ENCODE peak calls at places on chromosomes 4 and X, in seven cellular contexts. Q is psoas muscle; B is ovary; G is CD8-positive, alpha-beta T cell; O is brain microvascular endothelial cell; E is GM23248; S is fibroblast of the aortic adventitia. I is an unnamed sample.

GRCh38 chr4:142043509-142043908 is 407.1 kb downstream of the IL15 start:
- DNase-seq in O (peak), Q (no peak), E (peak), G (no peak), S (peak), B (no peak), I (no peak)

GRCh38 chr4:96739101-96739500 is 899.2 kb downstream of the PDHA2 start:
- DNase-seq in E (no peak), O (no peak), Q (no peak), B (no peak), S (no peak), G (no peak), I (no peak)

GRCh38 chrX:39331062-39331704 is 529.9 kb downstream of the MID1IP1 start:
- DNase-seq in G (no peak), S (no peak), E (no peak), Q (no peak), O (no peak), B (no peak), I (no peak)

GRCh38 chrX:25344191-25344936 is 328.6 kb upstream of the ARX start:
- DNase-seq in S (no peak), Q (no peak), G (no peak), O (no peak), B (no peak), E (no peak), I (no peak)

GRCh38 chr4:14225683-14226207 is 598.2 kb upstream of the BOD1L1 start:
- DNase-seq in Q (no peak), G (no peak), S (no peak), O (no peak), E (no peak), B (no peak), I (no peak)

GRCh38 chr4:142347241-142347640 is 498.9 kb downstream of the INPP4B start:
- DNase-seq in O (peak), G (no peak), E (peak), S (peak), B (no peak), Q (no peak), I (no peak)

GRCh38 chr4:22416403-22416802 is 99.5 kb downstream of the ADGRA3 start:
- DNase-seq in Q (no peak), O (peak), G (no peak), E (no peak), S (peak), B (no peak), I (no peak)

GRCh38 chrX:68807818-68808217 is 21.0 kb upstream of the EFNB1 start:
- DNase-seq in O (no peak), S (peak), G (no peak), Q (no peak), B (no peak), E (peak), I (no peak)

GRCh38 chrX:100650841-100651240 is 6.8 kb downstream of the SRPX2 start:
- DNase-seq in G (no peak), B (no peak), O (no peak), Q (no peak), E (no peak), S (no peak), I (no peak)

GRCh38 chr4:766152-766515 is 59.8 kb downstream of the CPLX1 start:
- DNase-seq in Q (no peak), B (no peak), S (peak), E (peak), O (peak), G (no peak), I (no peak)

GRCh38 chrX:73215263-73215662 is 612 bp upstream of the NAP1L2 start:
- DNase-seq in O (no peak), E (no peak), Q (no peak), B (no peak), G (no peak), S (no peak), I (no peak)

GRCh38 chrX:119069762-119070161 is 3.0 kb upstream of the CT47C1 start:
- DNase-seq in G (no peak), E (no peak), B (no peak), O (no peak), S (no peak), Q (no peak), I (no peak)

GRCh38 chr4:54098375-54098774 is 1.6 kb upstream of the GSX2 start:
- DNase-seq in B (no peak), E (no peak), G (no peak), O (no peak), Q (no peak), S (no peak), I (no peak)

GRCh38 chr4:38957947-38958346 is 74.3 kb downstream of the TMEM156 start:
- DNase-seq in S (no peak), B (no peak), O (no peak), G (no peak), Q (no peak), E (no peak), I (no peak)

GRCh38 chrX:10110984-10111363 is 45.8 kb upstream of the CLCN4 start:
- DNase-seq in Q (no peak), B (no peak), S (no peak), E (peak), O (no peak), G (peak), I (no peak)

GRCh38 chr4:169103966-169104412 is 93.9 kb upstream of the CBR4 start:
- DNase-seq in B (no peak), G (no peak), E (no peak), O (no peak), S (no peak), Q (no peak), I (peak)

GRCh38 chr4:26028133-26028792 is 114.2 kb downstream of the SMIM20 start:
- DNase-seq in B (no peak), S (no peak), E (no peak), O (no peak), Q (no peak), G (no peak), I (no peak)

GRCh38 chr4:31538877-31539276 is 818.7 kb downstream of the PCDH7 start:
- DNase-seq in G (no peak), B (no peak), S (no peak), O (no peak), Q (no peak), E (no peak), I (no peak)

GRCh38 chr4:131547506-131547981 is 1601.5 kb upstream of the PCDH10 start:
- DNase-seq in Q (no peak), B (no peak), G (no peak), O (no peak), E (no peak), S (no peak), I (no peak)

GRCh38 chrX:107673933-107674479 is 45.7 kb downstream of the PRPS1 start:
- DNase-seq in G (peak), B (peak), S (no peak), O (peak), Q (peak), E (peak), I (peak)

GRCh38 chr4:4995866-4996265 is 23.4 kb downstream of the CYTL1 start:
- DNase-seq in O (no peak), E (peak), B (no peak), Q (no peak), S (peak), G (no peak), I (no peak)

GRCh38 chr4:41209187-41209586 is 5.2 kb downstream of the APBB2 start:
- DNase-seq in G (no peak), B (no peak), E (no peak), O (no peak), S (no peak), Q (no peak), I (peak)

GRCh38 chr4:182533948-182534347 is 290.7 kb downstream of the TENM3 start:
- DNase-seq in G (no peak), S (peak), B (no peak), Q (no peak), E (peak), O (peak), I (no peak)

GRCh38 chr4:38092701-38093100 is 132.5 kb downstream of the PTTG2 start:
- DNase-seq in Q (no peak), E (peak), S (peak), O (peak), G (no peak), B (no peak), I (no peak)

GRCh38 chr4:7557447-7557846 is 122.7 kb upstream of the PSAPL1 start:
- DNase-seq in G (no peak), S (peak), O (peak), Q (no peak), B (no peak), E (peak), I (no peak)

GRCh38 chrX:120568047-120568446 is 7.3 kb upstream of the CUL4B start:
- DNase-seq in G (no peak), E (no peak), B (no peak), Q (no peak), S (no peak), O (no peak), I (no peak)

GRCh38 chr4:40299704-40300336 is 35.3 kb upstream of the CHRNA9 start:
- DNase-seq in O (no peak), Q (no peak), S (no peak), G (no peak), B (no peak), E (peak), I (no peak)

GRCh38 chr4:122996350-122996749 is 74.0 kb upstream of the NUDT6 start:
- DNase-seq in S (no peak), E (no peak), Q (no peak), B (no peak), O (no peak), G (no peak), I (no peak)

GRCh38 chr4:182975806-182976205 is 58.6 kb upstream of the DCTD start:
- DNase-seq in Q (no peak), S (peak), G (no peak), O (peak), B (no peak), E (peak), I (no peak)

GRCh38 chr4:7506119-7506518 is 71.4 kb upstream of the PSAPL1 start:
- DNase-seq in S (no peak), Q (no peak), E (no peak), G (no peak), O (no peak), B (no peak), I (no peak)

GRCh38 chr4:14719053-14719452 is 283.2 kb upstream of the CPEB2 start:
- DNase-seq in E (peak), S (peak), G (no peak), B (no peak), Q (no peak), O (peak), I (no peak)

GRCh38 chrX:23228950-23229448 is 105.7 kb upstream of the PTCHD1 start:
- DNase-seq in O (no peak), S (no peak), Q (no peak), E (no peak), B (no peak), G (no peak), I (peak)

GRCh38 chrX:151896734-151897474 is 15.8 kb upstream of the MAGEA4 start:
- DNase-seq in E (peak), G (no peak), S (peak), Q (no peak), B (no peak), O (peak), I (no peak)

GRCh38 chr4:14096406-14096965 is 469.0 kb upstream of the BOD1L1 start:
- DNase-seq in E (peak), S (peak), O (peak), B (no peak), G (no peak), Q (no peak), I (no peak)

GRCh38 chr4:124090007-124090406 is 622.5 kb downstream of the ANKRD50 start:
- DNase-seq in S (no peak), B (no peak), O (no peak), Q (no peak), E (no peak), G (no peak), I (peak)
- H3K4me3 ChIP-seq in S (no peak), B (no peak), O (no peak), Q (no peak), E (no peak), G (no peak), I (no peak)

GRCh38 chrX:150548684-150549083 is 19.7 kb upstream of the MTM1 start:
- DNase-seq in O (peak), Q (no peak), E (peak), B (no peak), S (peak), G (no peak), I (no peak)

GRCh38 chrX:150546711-150547153 is 21.7 kb upstream of the MTM1 start:
- DNase-seq in G (peak), B (peak), E (peak), S (peak), Q (no peak), O (no peak), I (peak)

GRCh38 chrX:150544835-150545790 is 23.3 kb upstream of the MTM1 start:
- DNase-seq in Q (no peak), S (peak), B (peak), E (no peak), O (no peak), G (no peak), I (peak)

GRCh38 chrX:150548251-150548650 is 20.2 kb upstream of the MTM1 start:
- DNase-seq in S (no peak), Q (no peak), B (no peak), E (no peak), O (no peak), G (no peak), I (peak)

GRCh38 chrX:150547511-150548115 is 20.8 kb upstream of the MTM1 start:
- DNase-seq in E (peak), G (no peak), B (peak), O (peak), Q (peak), S (peak), I (peak)
- H3K4me3 ChIP-seq in E (peak), G (peak), B (peak), O (peak), Q (peak), S (peak), I (no peak)

DNA sequence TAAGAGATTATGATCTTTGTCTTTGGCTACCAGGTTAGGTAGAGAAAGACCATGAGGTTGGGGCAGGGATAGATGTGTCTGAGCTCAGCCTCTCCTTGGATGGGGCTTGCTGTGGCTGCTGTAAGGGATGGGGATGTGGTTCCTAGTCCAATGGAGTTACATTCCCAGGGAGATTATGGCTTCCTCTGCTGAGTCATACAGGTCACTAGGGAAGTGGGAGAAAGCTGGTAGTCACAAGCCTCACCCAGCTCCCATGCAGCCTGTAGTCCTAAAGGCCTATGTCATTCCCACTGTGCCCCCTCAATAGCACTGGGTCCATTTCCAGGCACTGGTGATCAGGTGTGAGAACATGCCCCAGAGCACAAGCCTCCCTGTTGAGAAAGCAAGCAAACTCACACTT is 70.6 kb upstream of the CENPE start:
- DNase-seq in Q (no peak), B (no peak), E (no peak), O (no peak), S (no peak), G (no peak), I (no peak)
- H3K4me3 ChIP-seq in Q (no peak), B (no peak), E (no peak), O (no peak), S (no peak), G (no peak), I (no peak)

GRCh38 chr4:151652841-151653547 is 107.8 kb downstream of the GATB start:
- DNase-seq in G (no peak), S (peak), Q (no peak), E (peak), O (no peak), B (no peak), I (no peak)
- H3K4me3 ChIP-seq in G (no peak), S (no peak), Q (no peak), E (peak), O (no peak), B (no peak), I (no peak)

DNA sequence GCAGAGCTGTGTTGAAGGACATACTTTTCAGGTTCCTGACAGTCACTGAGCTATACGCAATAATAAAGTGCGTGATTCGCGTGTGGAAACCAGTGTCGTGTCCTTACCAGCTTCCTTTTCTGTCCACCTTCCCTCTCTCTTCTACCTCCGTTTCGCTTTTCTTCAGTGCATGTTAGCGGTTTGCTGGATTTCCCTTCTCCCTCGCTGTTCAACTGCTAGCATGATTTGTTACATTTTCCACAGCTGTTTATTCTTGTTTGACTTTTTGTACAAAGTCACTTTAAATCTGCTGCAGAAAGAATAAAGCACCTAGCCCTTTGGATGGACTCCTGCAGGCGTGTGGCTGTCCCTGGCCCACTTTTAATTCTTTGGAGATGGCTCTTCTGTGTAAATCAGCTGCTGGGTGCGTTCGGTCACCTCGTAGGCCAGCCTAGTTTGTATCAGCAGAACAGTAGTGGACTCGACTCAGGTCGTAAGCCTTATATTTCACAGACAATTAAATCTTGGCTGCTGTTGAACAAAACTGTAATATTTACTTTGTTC is 8.9 kb upstream of the HAND2 start:
- DNase-seq in E (peak), O (no peak), Q (no peak), G (no peak), B (no peak), S (peak), I (no peak)
- H3K4me3 ChIP-seq in E (peak), O (no peak), Q (peak), G (peak), B (peak), S (peak), I (peak)

DNA sequence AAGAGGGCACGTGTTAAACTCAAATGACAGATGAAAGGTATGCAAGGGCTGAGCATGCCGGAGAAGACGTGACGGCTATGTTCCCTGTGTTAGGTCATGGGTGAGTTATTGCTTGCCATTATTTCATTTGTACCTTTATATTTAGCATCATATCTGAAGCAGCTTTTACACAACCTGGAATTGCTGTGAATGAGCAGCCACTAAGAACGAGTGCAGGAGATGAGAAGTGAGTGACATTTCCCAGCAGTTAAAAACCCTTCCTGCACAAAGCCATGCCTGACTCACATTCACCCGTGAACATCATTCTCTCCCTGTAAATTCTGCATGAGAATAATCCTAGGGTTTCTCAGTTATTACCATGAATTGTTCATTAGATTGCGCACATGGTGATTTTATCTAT is 433.2 kb upstream of the ZFP42 start:
- DNase-seq in O (no peak), B (no peak), G (no peak), Q (no peak), E (no peak), S (no peak), I (no peak)
- H3K4me3 ChIP-seq in O (no peak), B (no peak), G (no peak), Q (no peak), E (no peak), S (no peak), I (no peak)

GRCh38 chrX:47196098-47196497 is 2.5 kb downstream of the UBA1 start:
- DNase-seq in B (no peak), O (no peak), Q (no peak), S (no peak), G (no peak), E (no peak), I (no peak)
- H3K4me3 ChIP-seq in B (peak), O (peak), Q (peak), S (peak), G (no peak), E (peak), I (peak)

GRCh38 chr4:86855572-86855971 is 6.4 kb upstream of the SLC10A6 start:
- DNase-seq in E (peak), B (no peak), Q (no peak), O (peak), S (peak), G (no peak), I (no peak)

GRCh38 chr4:86848732-86849617 is at the start of gene SLC10A6:
- DNase-seq in S (no peak), E (peak), G (no peak), B (no peak), Q (no peak), O (no peak), I (peak)

GRCh38 chr4:86857341-86858052 is 8.3 kb upstream of the SLC10A6 start:
- DNase-seq in S (no peak), O (no peak), G (no peak), Q (no peak), B (no peak), E (no peak), I (no peak)

GRCh38 chr4:86856896-86857295 is 7.7 kb upstream of the SLC10A6 start:
- DNase-seq in B (no peak), E (no peak), O (no peak), S (no peak), Q (no peak), G (no peak), I (no peak)

GRCh38 chr4:86853209-86853608 is 4.0 kb upstream of the SLC10A6 start:
- DNase-seq in S (no peak), O (no peak), B (no peak), G (no peak), Q (no peak), E (no peak), I (no peak)
- H3K4me3 ChIP-seq in S (no peak), O (no peak), B (no peak), G (no peak), Q (no peak), E (no peak), I (no peak)

DNA sequence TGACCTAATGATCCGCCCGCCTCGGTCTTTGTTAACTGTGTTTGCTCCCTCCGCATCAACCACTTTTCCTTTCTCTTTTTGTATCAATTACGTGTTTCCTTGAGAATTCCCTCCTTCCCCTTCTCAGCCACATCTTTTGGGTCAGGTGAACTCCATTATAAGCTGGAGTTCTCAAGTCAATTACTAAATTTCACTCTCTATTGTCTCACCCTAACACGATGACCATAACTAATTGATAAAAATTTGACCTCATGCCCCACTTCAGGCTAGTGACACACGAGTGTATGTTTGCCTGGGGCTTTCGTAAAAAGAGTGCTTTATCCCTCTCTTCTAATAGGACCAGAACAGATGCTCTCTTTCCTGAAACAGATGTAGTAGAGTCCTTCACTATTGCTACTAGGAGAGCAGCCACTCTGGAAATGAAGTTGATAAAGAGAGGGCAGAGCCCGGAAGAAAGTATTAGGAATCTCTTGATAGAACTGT is 403.6 kb upstream of the ANXA10 start:
- DNase-seq in S (no peak), B (no peak), G (no peak), E (no peak), Q (no peak), O (no peak), I (no peak)
- H3K4me3 ChIP-seq in S (no peak), B (no peak), G (no peak), E (no peak), Q (peak), O (peak), I (no peak)

DNA sequence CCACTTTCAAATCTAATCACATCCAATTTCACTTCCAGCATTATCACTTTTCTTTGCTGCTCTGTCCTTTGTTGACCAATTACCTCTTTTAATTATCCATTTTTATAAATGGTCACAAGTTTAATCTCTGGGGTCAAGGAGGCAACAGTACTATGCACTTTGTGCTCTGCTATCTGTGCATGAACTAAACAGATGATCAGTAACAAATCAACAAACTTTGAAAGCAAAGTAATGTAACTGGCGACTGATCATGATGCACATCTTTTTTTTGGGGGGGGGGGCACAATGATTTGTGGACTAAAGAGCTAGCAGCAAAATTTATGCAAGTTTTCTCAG is 1.5 kb upstream of the SEC31A start:
- DNase-seq in S (no peak), O (no peak), Q (no peak), B (no peak), G (no peak), E (no peak), I (no peak)
- H3K4me3 ChIP-seq in S (no peak), O (no peak), Q (no peak), B (no peak), G (no peak), E (no peak), I (no peak)

I was measured in thyroid gland.